ENCODE peak calls at places on chromosome 20, in seven cellular contexts. E, F, H, L, J, X and R are unnamed samples.

GRCh38 chr20:42483694-42484303 is 705.9 kb downstream of the PTPRT start:
- DNase-seq in E (peak; percentile 82), F (peak; percentile 79), H (no peak), L (no peak), J (peak; percentile 15), X (no peak), R (no peak)

GRCh38 chr20:528923-529594 is 14.5 kb downstream of the CSNK2A1 start:
- DNase-seq in E (no peak), F (no peak), H (no peak), L (peak; percentile 83), J (no peak), X (no peak), R (no peak)

GRCh38 chr20:24660651-24661050 is 191.2 kb downstream of the SYNDIG1 start:
- DNase-seq in E (no peak), F (no peak), H (no peak), L (no peak), J (no peak), X (no peak), R (no peak)

GRCh38 chr20:57619053-57619831 is 984 bp downstream of the ZBP1 start:
- DNase-seq in E (no peak), F (peak; percentile 64), H (peak; percentile 54), L (no peak), J (peak; percentile 89), X (peak; percentile 85), R (peak; percentile 54)

GRCh38 chr20:42218566-42218965 is 600.4 kb upstream of the CHD6 start:
- DNase-seq in E (no peak), F (peak; percentile 52), H (no peak), L (no peak), J (no peak), X (no peak), R (no peak)

GRCh38 chr20:38450412-38450975 is 15.4 kb upstream of the SNHG17 start:
- DNase-seq in E (no peak), F (no peak), H (no peak), L (peak; percentile 87), J (no peak), X (no peak), R (no peak)

GRCh38 chr20:25750765-25751696 is 54.4 kb upstream of the ZNF337 start:
- DNase-seq in E (peak; percentile 19), F (no peak), H (peak; percentile 68), L (peak; percentile 16), J (peak; percentile 53), X (peak; percentile 72), R (peak; percentile 54)

GRCh38 chr20:47490795-47491194 is 10.9 kb upstream of the NCOA3 start:
- DNase-seq in E (no peak), F (no peak), H (no peak), L (no peak), J (no peak), X (no peak), R (no peak)

GRCh38 chr20:42192321-42192720 is 574.1 kb upstream of the CHD6 start:
- DNase-seq in E (no peak), F (peak; percentile 47), H (no peak), L (no peak), J (peak; percentile 66), X (no peak), R (no peak)

GRCh38 chr20:50020283-50020682 is 37.5 kb downstream of the SNAI1 start:
- DNase-seq in E (no peak), F (no peak), H (no peak), L (peak; percentile 60), J (no peak), X (no peak), R (no peak)

GRCh38 chr20:36741072-36741471 is 4.8 kb downstream of the NDRG3 start:
- DNase-seq in E (no peak), F (no peak), H (no peak), L (no peak), J (no peak), X (no peak), R (no peak)
- H3K4me1 ChIP-seq in E (peaks cover 10% of the 10 kb centered on the region), F (peaks cover 2% of the 10 kb centered on the region), H (peaks cover 3% of the 10 kb centered on the region), L (no peaks in the 10 kb centered on the region), J (peaks cover 6% of the 10 kb centered on the region), X (peaks cover 16% of the 10 kb centered on the region), R (peaks cover 13% of the 10 kb centered on the region)

GRCh38 chr20:63602321-63602720 is 24.6 kb downstream of the GMEB2 start:
- DNase-seq in E (no peak), F (no peak), H (no peak), L (no peak), J (no peak), X (no peak), R (no peak)
- H3K27ac ChIP-seq in E (no peak overlapping the region), F (no peak overlapping the region), H (no peak overlapping the region), L (no peak overlapping the region), J (no peak overlapping the region), X (no peak overlapping the region), R (peak overlapping the region; percentile 61)

GRCh38 chr20:19816386-19816785 is 58.3 kb downstream of the RIN2 start:
- DNase-seq in E (no peak), F (no peak), H (no peak), L (peak; percentile 19), J (no peak), X (no peak), R (no peak)

GRCh38 chr20:19820520-19821211 is 62.6 kb downstream of the RIN2 start:
- DNase-seq in E (no peak), F (no peak), H (no peak), L (no peak), J (no peak), X (no peak), R (no peak)

GRCh38 chr20:19821605-19822004 is 63.5 kb downstream of the RIN2 start:
- DNase-seq in E (no peak), F (no peak), H (no peak), L (no peak), J (peak; percentile 23), X (no peak), R (no peak)

GRCh38 chr20:19817017-19817416 is 59.0 kb downstream of the RIN2 start:
- DNase-seq in E (no peak), F (no peak), H (no peak), L (peak; percentile 95), J (no peak), X (no peak), R (no peak)

DNA sequence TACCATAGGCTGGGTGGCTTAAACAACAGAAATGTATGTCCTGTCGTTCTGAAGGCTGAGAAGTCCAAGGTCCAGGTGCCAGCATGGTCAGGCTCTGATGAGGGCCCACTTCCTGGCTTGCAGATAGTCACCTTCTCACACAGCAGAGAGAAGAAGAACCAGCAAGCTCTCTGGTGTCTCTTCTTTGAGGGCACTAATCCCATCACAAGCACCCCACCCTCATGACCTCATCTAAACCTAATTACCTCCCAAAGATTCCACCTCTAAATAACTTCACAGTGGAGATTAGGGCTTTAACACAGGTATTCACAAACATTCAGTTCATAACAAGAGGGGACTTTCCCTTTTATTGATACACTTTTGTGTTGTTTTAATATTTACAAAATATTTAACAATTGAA is 61.1 kb downstream of the RIN2 start:
- DNase-seq in E (no peak), F (no peak), H (no peak), L (no peak), J (no peak), X (no peak), R (no peak)
- H3K4me1 ChIP-seq in E (no peaks in the 10 kb centered on the region), F (peaks cover 32% of the 10 kb centered on the region), H (peaks cover 8% of the 10 kb centered on the region), L (peaks cover 18% of the 10 kb centered on the region), J (peaks cover 47% of the 10 kb centered on the region), X (no peaks in the 10 kb centered on the region), R (no peaks in the 10 kb centered on the region)

DNA sequence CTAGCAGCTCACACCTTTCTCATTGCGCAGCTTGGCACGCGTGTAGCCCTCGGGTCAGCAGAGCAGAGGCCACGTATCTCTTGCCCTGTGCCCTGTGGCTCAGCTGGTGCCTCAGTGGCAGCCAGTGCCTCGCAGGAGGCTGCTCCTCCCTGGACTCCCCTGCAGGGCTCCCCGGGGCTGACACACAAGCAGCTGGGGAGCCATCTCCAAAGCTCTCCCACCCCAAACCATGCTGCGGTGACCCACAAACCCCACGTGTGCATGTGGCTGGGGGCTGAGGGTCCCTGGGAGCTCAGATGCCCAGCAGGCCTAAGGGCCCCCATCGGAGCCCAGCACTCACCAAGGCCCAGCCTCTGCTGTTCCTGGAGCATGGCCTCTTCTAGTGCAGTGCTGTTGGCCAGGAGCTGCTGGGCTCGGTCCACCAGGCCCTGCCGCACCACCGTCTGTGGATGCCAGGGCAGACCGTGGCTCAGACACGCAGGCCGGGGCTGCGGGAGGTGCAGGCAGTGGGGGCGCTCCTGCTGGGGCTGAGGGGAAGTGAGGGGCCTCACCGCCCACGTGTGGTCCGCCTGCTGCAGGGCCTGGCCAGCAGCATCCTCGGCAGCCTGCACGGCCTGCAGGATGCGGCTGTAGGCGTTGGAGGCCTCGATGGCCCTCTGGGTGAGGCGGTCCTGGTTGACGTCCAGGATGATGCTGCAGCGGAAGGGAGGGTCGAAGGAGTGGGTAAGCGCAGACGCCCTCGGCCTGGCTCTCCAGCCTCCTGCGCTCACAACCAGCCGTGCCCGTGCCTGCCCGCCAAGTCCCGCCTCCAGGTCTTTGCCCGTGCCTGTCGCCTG is 13.8 kb downstream of the ADRM1 start:
- DNase-seq in E (no peak), F (no peak), H (no peak), L (no peak), J (no peak), X (peak; percentile 9), R (no peak)
- H3K27ac ChIP-seq in E (no peak overlapping the region), F (no peak overlapping the region), H (no peak overlapping the region), L (no peak overlapping the region), J (no peak overlapping the region), X (no peak overlapping the region), R (no peak overlapping the region)

DNA sequence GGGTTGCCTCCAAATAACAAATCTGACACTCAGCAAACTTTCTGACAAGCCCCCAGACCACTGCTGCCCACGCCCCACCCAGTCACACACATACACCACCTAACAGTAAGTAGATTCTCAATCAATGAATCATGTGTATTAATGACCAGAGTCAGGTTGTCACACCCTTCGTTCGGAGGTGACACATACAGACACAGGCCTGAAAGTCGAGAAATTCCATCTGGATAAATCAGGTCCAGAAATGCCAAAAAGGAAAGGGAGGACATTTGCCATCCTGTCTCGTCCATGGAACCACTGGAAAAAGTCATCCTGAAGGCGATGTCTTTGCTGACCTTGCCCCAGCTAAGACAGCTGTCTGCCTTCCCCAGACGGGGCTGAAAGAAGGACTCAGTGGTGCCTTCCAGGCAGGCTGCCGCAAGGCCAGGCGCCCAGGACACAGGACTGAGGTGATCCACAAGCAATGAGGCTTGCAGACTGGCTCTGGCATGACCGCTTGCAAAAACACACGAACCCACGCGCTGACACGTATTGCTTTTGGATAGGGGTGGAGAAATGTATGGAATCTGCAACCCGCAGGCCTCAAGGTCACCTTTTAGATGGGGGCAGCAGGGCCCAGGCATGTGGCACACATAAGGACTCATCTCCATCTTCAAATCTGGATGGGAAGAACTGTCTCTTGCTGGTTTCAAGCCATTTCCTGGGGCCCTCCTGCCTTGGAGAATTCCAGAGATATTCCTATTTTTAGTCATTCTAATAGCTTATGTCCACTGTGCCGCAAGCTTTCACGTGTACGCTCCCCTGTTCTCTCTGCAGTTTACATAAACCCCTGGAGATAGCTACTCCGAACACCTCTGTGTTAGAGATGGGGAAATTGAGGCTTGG is 9.0 kb downstream of the NFATC2 start:
- DNase-seq in E (no peak), F (no peak), H (no peak), L (peak; percentile 74), J (no peak), X (no peak), R (no peak)
- H3K4me1 ChIP-seq in E (no peaks in the 10 kb centered on the region), F (peaks cover 15% of the 10 kb centered on the region), H (peaks cover 5% of the 10 kb centered on the region), L (peaks cover 15% of the 10 kb centered on the region), J (no peaks in the 10 kb centered on the region), X (peaks cover 96% of the 10 kb centered on the region), R (peaks cover 73% of the 10 kb centered on the region)

DNA sequence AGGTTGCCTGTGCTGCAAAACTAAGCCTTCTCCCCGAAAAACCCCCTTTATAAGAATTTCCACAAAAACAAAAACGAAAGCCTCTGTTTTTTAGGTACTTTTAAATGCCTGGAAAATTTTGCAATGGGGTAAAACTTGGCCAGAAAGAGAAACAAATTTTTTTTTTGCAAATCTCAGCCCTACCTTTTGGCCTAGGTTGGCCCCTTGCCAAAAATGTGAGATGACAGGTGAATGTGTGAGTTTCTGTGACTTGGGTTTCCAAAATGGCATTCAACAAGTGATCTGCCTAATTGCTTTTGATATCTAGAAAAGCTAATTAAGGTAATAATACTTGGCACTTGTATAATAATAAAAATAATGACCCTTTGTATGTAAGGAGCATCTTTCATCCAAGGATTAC is 48.4 kb downstream of the MAFB start:
- DNase-seq in E (no peak), F (no peak), H (no peak), L (no peak), J (no peak), X (no peak), R (no peak)
- H3K27ac ChIP-seq in E (no peak overlapping the region), F (no peak overlapping the region), H (no peak overlapping the region), L (no peak overlapping the region), J (no peak overlapping the region), X (no peak overlapping the region), R (no peak overlapping the region)